ENCODE peak calls at places on chromosomes 5 and 9, in four cellular contexts. L is stimulated activated CD4-positive, alpha-beta T cell treated with anti-CD3 and anti-CD28 coated beads, Interleukin-15, amount 100 ng/mL, for 24 hours; Z is A549; V is GM23248. E is an unnamed sample.

GRCh38 chr9:134163374-134164196 is 779 bp downstream of the RNU6ATAC start:
- DNase-seq in L (peak), Z (no peak), V (peak), E (peak)

GRCh38 chr5:134430001-134430569 is 18.4 kb upstream of the CDKN2AIPNL start:
- DNase-seq in L (no peak), Z (no peak), V (no peak), E (no peak)

GRCh38 chr5:72156921-72157320 is 49.6 kb downstream of the MAP1B start:
- DNase-seq in L (no peak), Z (no peak), V (peak), E (no peak)

GRCh38 chr9:95574176-95574575 is 57.4 kb upstream of the PTCH1 start:
- DNase-seq in L (peak), Z (no peak), V (no peak), E (no peak)

GRCh38 chr9:69822091-69822750 is 1.6 kb downstream of the CFAP95 start:
- DNase-seq in L (no peak), Z (no peak), V (peak), E (no peak)

GRCh38 chr5:165809914-165810313 is 2304.5 kb downstream of the MAT2B start:
- DNase-seq in L (no peak), Z (no peak), V (no peak), E (no peak)

GRCh38 chr5:67495072-67495471 is 298.5 kb upstream of the CD180 start:
- DNase-seq in L (no peak), Z (no peak), V (peak), E (no peak)

GRCh38 chr5:174910245-174910737 is 185.9 kb downstream of the MSX2 start:
- DNase-seq in L (peak), Z (peak), V (peak), E (peak)

GRCh38 chr5:179262126-179262920 is 82.9 kb downstream of the ADAMTS2 start:
- DNase-seq in L (no peak), Z (no peak), V (no peak), E (peak)

E was measured in glutamatergic neuron.